ENCODE peak calls at places on chromosome 1, in nine cellular contexts. Z, K, G, P, X, O, F, C and B are unnamed samples.

GRCh38 chr1:242206994-242207393 is 208.1 kb upstream of the MAP1LC3C start:
- DNase-seq in Z (no peak), K (no peak), G (no peak), P (no peak), X (no peak), O (peak), F (no peak), C (no peak), B (no peak)

GRCh38 chr1:168636642-168637111 is 60.3 kb downstream of the XCL1 start:
- DNase-seq in Z (peak), K (no peak), G (peak), P (peak), X (no peak), O (peak), F (no peak), C (peak), B (peak)

GRCh38 chr1:202046748-202047708 is 36.6 kb downstream of the ELF3 start:
- DNase-seq in Z (no peak), K (no peak), G (no peak), P (no peak), X (no peak), O (peak), F (no peak), C (peak), B (peak)

GRCh38 chr1:3457910-3458621 is 3.6 kb downstream of the ARHGEF16 start:
- DNase-seq in Z (no peak), K (no peak), G (no peak), P (no peak), X (no peak), O (no peak), F (no peak), C (no peak), B (peak)

GRCh38 chr1:8439015-8439702 is 121.2 kb downstream of the SLC45A1 start:
- DNase-seq in Z (peak), K (peak), G (peak), P (peak), X (no peak), O (peak), F (peak), C (peak), B (peak)

GRCh38 chr1:238672262-238672661 is 714.1 kb upstream of the CHRM3 start:
- DNase-seq in Z (no peak), K (no peak), G (no peak), P (no peak), X (no peak), O (peak), F (no peak), C (no peak), B (no peak)

GRCh38 chr1:208069317-208069716 is 158.4 kb upstream of the CD34 start:
- DNase-seq in Z (no peak), K (no peak), G (no peak), P (no peak), X (no peak), O (no peak), F (no peak), C (peak), B (no peak)

GRCh38 chr1:1614954-1615255 is 395 bp upstream of the MIB2 start:
- DNase-seq in Z (no peak), K (no peak), G (no peak), P (no peak), X (no peak), O (no peak), F (no peak), C (no peak), B (no peak)

GRCh38 chr1:5577255-5578040 is 414.8 kb downstream of the NPHP4 start:
- DNase-seq in Z (no peak), K (no peak), G (no peak), P (no peak), X (no peak), O (no peak), F (no peak), C (no peak), B (no peak)

GRCh38 chr1:33111965-33112364 is 31.0 kb downstream of the AZIN2 start:
- DNase-seq in Z (no peak), K (no peak), G (no peak), P (no peak), X (no peak), O (peak), F (no peak), C (peak), B (peak)

GRCh38 chr1:58836396-58836795 is 52.5 kb upstream of the JUN start:
- DNase-seq in Z (no peak), K (no peak), G (no peak), P (no peak), X (no peak), O (no peak), F (no peak), C (no peak), B (peak)

GRCh38 chr1:45340816-45341215 is 576 bp upstream of the MUTYH start:
- DNase-seq in Z (no peak), K (no peak), G (no peak), P (peak), X (no peak), O (peak), F (no peak), C (peak), B (peak)

GRCh38 chr1:905071-905749 is 18.5 kb upstream of the SAMD11 start:
- DNase-seq in Z (no peak), K (peak), G (no peak), P (no peak), X (no peak), O (no peak), F (no peak), C (peak), B (no peak)

GRCh38 chr1:14733053-14733778 is 134.7 kb downstream of the KAZN start:
- DNase-seq in Z (peak), K (no peak), G (peak), P (peak), X (no peak), O (peak), F (peak), C (peak), B (peak)

GRCh38 chr1:36136535-36136934 is 11.5 kb upstream of the COL8A2 start:
- DNase-seq in Z (peak), K (no peak), G (no peak), P (peak), X (no peak), O (peak), F (peak), C (no peak), B (peak)

GRCh38 chr1:159141584-159142518 is 29.6 kb upstream of the CADM3 start:
- DNase-seq in Z (peak), K (no peak), G (peak), P (peak), X (no peak), O (peak), F (peak), C (peak), B (peak)

GRCh38 chr1:209895709-209896108 is 42.3 kb upstream of the SYT14 start:
- DNase-seq in Z (peak), K (no peak), G (peak), P (peak), X (no peak), O (peak), F (peak), C (no peak), B (peak)

GRCh38 chr1:206453111-206453510 is 17.2 kb upstream of the IKBKE start:
- DNase-seq in Z (no peak), K (no peak), G (no peak), P (no peak), X (no peak), O (no peak), F (no peak), C (no peak), B (no peak)

GRCh38 chr1:15272009-15272781 is 25.2 kb downstream of the FHAD1 start:
- DNase-seq in Z (peak), K (peak), G (peak), P (peak), X (no peak), O (peak), F (peak), C (peak), B (peak)

GRCh38 chr1:219143735-219144134 is 29.9 kb upstream of the LYPLAL1 start:
- DNase-seq in Z (no peak), K (no peak), G (no peak), P (peak), X (no peak), O (no peak), F (peak), C (no peak), B (peak)

GRCh38 chr1:218817747-218818146 is 355.9 kb upstream of the LYPLAL1 start:
- DNase-seq in Z (no peak), K (no peak), G (no peak), P (no peak), X (no peak), O (no peak), F (no peak), C (peak), B (no peak)